ENCODE peak calls at places on chromosomes 3 and 15, in four cellular contexts. L is fibroblast of pulmonary artery; I is tibial artery; K is CD4-positive, alpha-beta memory T cell. X is an unnamed sample.

GRCh38 chr15:67276666-67277065 is 22.1 kb downstream of the IQCH start:
- DNase-seq in K (no peak), I (no peak), L (no peak), X (no peak)

GRCh38 chr3:46078712-46079400 is 51.6 kb upstream of the XCR1 start:
- DNase-seq in L (peak; percentile 96), I (peak; percentile 91), K (peak; percentile 86), X (peak; percentile 93)

GRCh38 chr15:69080203-69080957 is 65.9 kb downstream of the NOX5 start:
- DNase-seq in I (no peak), K (no peak), L (peak; percentile 60), X (no peak)

GRCh38 chr3:125651246-125651645 is 55.9 kb upstream of the OSBPL11 start:
- DNase-seq in K (no peak), L (no peak), I (no peak), X (no peak)

GRCh38 chr3:86937306-86937791 is 53.6 kb downstream of the VGLL3 start:
- DNase-seq in K (no peak), I (peak; percentile 69), L (peak; percentile 72), X (no peak)

GRCh38 chr3:126494204-126494603 is 18.5 kb upstream of the ZXDC start:
- DNase-seq in I (no peak), L (no peak), K (no peak), X (peak; percentile 55)

GRCh38 chr3:58059349-58060321 is 51.4 kb downstream of the FLNB start:
- DNase-seq in L (peak; percentile 78), K (no peak), I (no peak), X (no peak)

GRCh38 chr3:62940763-62941632 is 65.8 kb upstream of the CADPS start:
- DNase-seq in I (no peak), K (no peak), L (no peak), X (no peak)

GRCh38 chr3:46523556-46523955 is 25.8 kb downstream of the RTP3 start:
- DNase-seq in L (no peak), K (no peak), I (no peak), X (no peak)

GRCh38 chr3:14552717-14553116 is 12.6 kb upstream of the GRIP2 start:
- DNase-seq in I (no peak), L (no peak), K (no peak), X (no peak)

GRCh38 chr3:104168386-104168785 is 1198.3 kb upstream of the ALCAM start:
- DNase-seq in L (no peak), I (no peak), K (no peak), X (no peak)

GRCh38 chr3:99638244-99638948 is at the start of gene COL8A1:
- DNase-seq in K (no peak), L (peak; percentile 77), I (peak; percentile 96), X (no peak)

GRCh38 chr15:51117270-51117669 is 22.6 kb upstream of the TNFAIP8L3 start:
- DNase-seq in L (no peak), K (no peak), I (no peak), X (no peak)

GRCh38 chr3:13891492-13892073 is 11.7 kb upstream of the WNT7A start:
- DNase-seq in K (no peak), I (no peak), L (no peak), X (peak; percentile 33)

GRCh38 chr3:33240261-33240660 is 21.7 kb upstream of the SUSD5 start:
- DNase-seq in I (no peak), L (no peak), K (no peak), X (no peak)

GRCh38 chr15:31256385-31257265 is 70.0 kb upstream of the KLF13 start:
- DNase-seq in K (no peak), I (no peak), L (no peak), X (no peak)

GRCh38 chr3:187799942-187800637 is 54.8 kb upstream of the BCL6 start:
- DNase-seq in L (no peak), K (no peak), I (no peak), X (no peak)

GRCh38 chr3:187367561-187368103 is 553 bp upstream of the RTP4 start:
- DNase-seq in K (no peak), I (no peak), L (no peak), X (peak; percentile 27)

GRCh38 chr15:71746719-71747118 is 63.6 kb upstream of the NR2E3 start:
- DNase-seq in L (no peak), K (no peak), I (no peak), X (no peak)

GRCh38 chr15:74215958-74216357 is 13.4 kb upstream of the STRA6 start:
- DNase-seq in K (no peak), L (no peak), I (no peak), X (no peak)

GRCh38 chr3:72944696-72945095 is 51.9 kb upstream of the PPP4R2 start:
- DNase-seq in K (no peak), L (no peak), I (no peak), X (no peak)

GRCh38 chr3:44337253-44337652 is 1.3 kb upstream of the TCAIM start:
- DNase-seq in L (no peak), K (no peak), I (no peak), X (no peak)

GRCh38 chr15:48283361-48284157 is 47.7 kb upstream of the DUT start:
- DNase-seq in K (no peak), L (peak; percentile 3), I (no peak), X (no peak)

GRCh38 chr15:40245666-40246065 is 6.8 kb downstream of the PAK6 start:
- DNase-seq in K (no peak), L (no peak), I (peak; percentile 54), X (no peak)

GRCh38 chr15:67076147-67076843 is 10.9 kb downstream of the SMAD3 start:
- DNase-seq in L (peak; percentile 86), I (no peak), K (no peak), X (no peak)

GRCh38 chr3:188184649-188185048 is 30.7 kb downstream of the LPP start:
- DNase-seq in I (no peak), K (no peak), L (no peak), X (no peak)

GRCh38 chr3:152298393-152299242 is 29.9 kb downstream of the MBNL1 start:
- DNase-seq in K (peak; percentile 82), L (peak; percentile 99), I (no peak), X (peak; percentile 55)

GRCh38 chr3:120350431-120350941 is 1.3 kb upstream of the LRRC58 start:
- DNase-seq in I (peak; percentile 75), L (peak; percentile 82), K (no peak), X (no peak)

GRCh38 chr3:60055765-60056164 is 1005.9 kb upstream of the CFAP20DC start:
- DNase-seq in I (no peak), K (no peak), L (no peak), X (no peak)

GRCh38 chr15:97410907-97411575 is 549.5 kb upstream of the ARRDC4 start:
- DNase-seq in L (no peak), K (no peak), I (no peak), X (no peak)

GRCh38 chr3:149450281-149450680 is 24.2 kb upstream of the TM4SF4 start:
- DNase-seq in K (no peak), L (no peak), I (no peak), X (no peak)

GRCh38 chr3:25664066-25664809 is 469 bp downstream of the TOP2B start:
- DNase-seq in K (peak; percentile 60), I (peak; percentile 85), L (peak; percentile 42), X (peak; percentile 47)

GRCh38 chr3:25664810-25665645 is at the start of gene TOP2B:
- DNase-seq in I (peak; percentile 98), K (peak; percentile 95), L (peak; percentile 97), X (peak; percentile 96)

GRCh38 chr3:25662921-25663320 is 1.8 kb downstream of the TOP2B start:
- DNase-seq in I (no peak), K (no peak), L (peak; percentile 14), X (no peak)

GRCh38 chr3:25663324-25664065 is 1.2 kb downstream of the TOP2B start:
- DNase-seq in K (peak; percentile 42), I (no peak), L (peak; percentile 21), X (peak; percentile 61)

GRCh38 chr3:25661694-25662455 is 2.8 kb downstream of the TOP2B start:
- DNase-seq in L (no peak), I (no peak), K (no peak), X (no peak)
- H3K4me3 ChIP-seq in L (peak overlapping the region; percentile 81), I (peak overlapping the region; percentile 81), K (peak overlapping the region; percentile 19), X (peak overlapping the region; percentile 57)

GRCh38 chr15:53034767-53035245 is 244.7 kb upstream of the ONECUT1 start:
- DNase-seq in L (no peak), K (no peak), I (no peak), X (no peak)

GRCh38 chr15:53036641-53037040 is 246.5 kb upstream of the ONECUT1 start:
- DNase-seq in L (no peak), I (no peak), K (no peak), X (no peak)

GRCh38 chr15:53033709-53034108 is 243.6 kb upstream of the ONECUT1 start:
- DNase-seq in L (no peak), K (no peak), I (no peak), X (no peak)

DNA sequence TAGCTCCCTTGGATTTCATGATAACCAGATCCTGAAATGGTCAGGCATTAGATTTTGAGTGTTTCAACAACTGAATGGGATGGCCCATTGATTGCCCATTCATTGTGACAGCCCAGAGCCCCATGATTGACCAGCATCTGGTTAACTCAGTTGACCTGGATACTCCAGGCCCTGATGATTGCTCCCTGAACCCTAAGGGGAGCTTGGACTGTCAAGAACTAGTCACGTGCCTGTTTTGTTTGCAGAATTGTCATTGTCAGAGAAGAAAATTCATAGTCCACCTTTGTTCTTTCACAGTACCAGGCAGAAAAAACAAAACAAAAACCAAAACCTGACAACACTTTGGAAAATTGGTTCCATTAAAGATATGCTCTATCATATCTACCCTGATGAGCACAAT is 241.3 kb upstream of the ONECUT1 start:
- DNase-seq in K (no peak), I (no peak), L (no peak), X (no peak)
- H3K4me3 ChIP-seq in K (no peak overlapping the region), I (no peak overlapping the region), L (no peak overlapping the region), X (no peak overlapping the region)

DNA sequence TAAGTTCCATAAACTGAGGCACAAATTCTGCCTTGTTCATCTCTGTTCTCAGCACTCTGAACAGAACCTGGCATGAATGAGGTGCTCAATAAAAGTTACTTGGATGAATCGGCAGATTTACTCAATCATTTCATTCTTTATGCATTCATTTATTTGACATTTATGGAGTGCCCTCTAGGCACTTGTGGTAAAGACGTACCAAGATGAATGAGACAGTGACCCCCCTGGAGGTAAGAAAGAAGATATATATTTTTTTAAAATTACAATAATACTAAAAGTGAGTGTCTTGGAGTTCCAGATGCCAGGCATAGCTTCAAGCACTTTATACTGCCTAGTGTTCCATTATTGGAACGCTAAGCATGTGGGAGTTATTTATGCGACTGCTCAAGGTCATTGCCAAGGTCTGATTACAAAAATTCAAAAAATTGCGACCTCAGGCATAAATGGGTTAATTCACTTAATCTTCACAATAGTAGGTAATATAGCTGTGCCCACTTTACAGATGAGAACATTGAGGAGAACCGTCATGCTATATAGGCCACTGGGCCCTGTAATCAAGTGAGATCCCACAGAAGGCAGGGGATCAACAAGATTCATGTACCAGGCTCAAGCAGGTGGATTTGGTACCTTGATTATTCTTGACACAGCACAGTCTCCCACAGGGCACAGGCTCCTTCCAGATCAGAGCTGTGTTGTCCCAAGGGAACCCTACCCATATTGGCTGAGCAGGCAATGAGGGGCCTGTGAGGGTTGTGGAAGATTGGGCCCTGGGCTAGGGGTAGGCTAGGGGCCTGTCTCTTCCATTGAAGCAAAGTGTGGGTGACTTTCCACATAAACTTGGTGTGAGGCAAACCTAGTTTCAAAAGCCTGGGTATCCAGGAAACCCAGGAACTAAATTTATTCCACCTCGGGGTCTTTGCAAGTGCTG is 10.7 kb downstream of the XIRP1 start:
- DNase-seq in L (no peak), K (no peak), I (no peak), X (no peak)
- H3K4me3 ChIP-seq in L (no peak overlapping the region), K (no peak overlapping the region), I (peak overlapping the region; percentile 44), X (no peak overlapping the region)

DNA sequence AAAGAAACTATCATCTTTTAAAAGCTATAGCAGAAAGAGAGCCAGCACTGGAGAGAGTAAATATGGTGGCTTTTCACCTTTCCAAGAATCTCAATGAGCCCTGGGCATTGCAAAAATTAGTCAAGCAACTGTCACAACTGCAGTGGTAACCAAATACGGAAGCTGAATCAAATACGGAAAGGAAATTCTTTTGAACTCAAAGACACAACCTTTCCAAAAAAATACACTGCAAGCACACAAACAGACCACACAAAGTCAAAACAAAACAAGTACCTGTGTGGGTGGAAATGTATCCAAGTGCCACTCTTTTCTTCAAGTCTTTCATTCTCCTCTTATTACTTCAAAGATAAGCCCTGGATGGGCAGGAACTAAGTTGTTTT is 17.6 kb downstream of the VGLL4 start:
- DNase-seq in K (no peak), I (no peak), L (no peak), X (no peak)
- H3K4me3 ChIP-seq in K (no peak overlapping the region), I (no peak overlapping the region), L (no peak overlapping the region), X (no peak overlapping the region)